ENCODE peak calls at places on chromosomes 4 and X, in six cellular contexts. R, D, M, Z, F and S are unnamed samples.

GRCh38 chr4:121408-122084 is 2.8 kb upstream of the ZNF718 start:
- DNase-seq in R (no peak), D (no peak), M (no peak), Z (no peak), F (no peak), S (no peak)

GRCh38 chrX:47198026-47198686 is 4.5 kb downstream of the UBA1 start:
- DNase-seq in R (no peak), D (no peak), M (no peak), Z (no peak), F (no peak), S (no peak)

GRCh38 chrX:42531431-42531830 is 246.5 kb downstream of the PPP1R2C start:
- DNase-seq in R (no peak), D (no peak), M (no peak), Z (no peak), F (no peak), S (no peak)

GRCh38 chr4:152935661-152936445 is at the start of gene FHDC1:
- DNase-seq in R (no peak), D (no peak), M (peak; percentile 35), Z (no peak), F (peak; percentile 82), S (no peak)

GRCh38 chr4:82293304-82293703 is 80.5 kb downstream of the HNRNPD start:
- DNase-seq in R (no peak), D (no peak), M (no peak), Z (no peak), F (peak; percentile 33), S (no peak)

GRCh38 chrX:24494544-24495113 is 29.5 kb downstream of the PDK3 start:
- DNase-seq in R (no peak), D (no peak), M (peak; percentile 74), Z (no peak), F (peak; percentile 81), S (no peak)

GRCh38 chr4:61294001-61294400 is 93.9 kb downstream of the ADGRL3 start:
- DNase-seq in R (no peak), D (no peak), M (no peak), Z (no peak), F (no peak), S (no peak)

GRCh38 chrX:51866156-51866555 is 27.3 kb upstream of the MAGED1 start:
- DNase-seq in R (no peak), D (no peak), M (no peak), Z (no peak), F (no peak), S (no peak)

GRCh38 chr4:34371676-34372075 is 1872.6 kb downstream of the ARAP2 start:
- DNase-seq in R (no peak), D (no peak), M (no peak), Z (no peak), F (no peak), S (no peak)

GRCh38 chr4:53618321-53618720 is 27.0 kb upstream of the LNX1 start:
- DNase-seq in R (no peak), D (no peak), M (no peak), Z (no peak), F (no peak), S (no peak)

GRCh38 chr4:155624478-155624877 is 42.2 kb upstream of the GUCY1A1 start:
- DNase-seq in R (no peak), D (no peak), M (no peak), Z (no peak), F (no peak), S (no peak)

GRCh38 chrX:68186552-68187262 is 246.6 kb downstream of the OPHN1 start:
- DNase-seq in R (no peak), D (no peak), M (peak; percentile 72), Z (no peak), F (peak; percentile 54), S (no peak)

GRCh38 chrX:130523460-130524394 is 121.9 kb downstream of the RBMX2 start:
- DNase-seq in R (no peak), D (peak; percentile 29), M (no peak), Z (peak; percentile 64), F (no peak), S (no peak)

GRCh38 chr4:147625733-147626132 is 8.5 kb downstream of the TMEM184C start:
- DNase-seq in R (no peak), D (no peak), M (no peak), Z (no peak), F (no peak), S (peak; percentile 60)

GRCh38 chr4:22315643-22316042 is 200.2 kb downstream of the ADGRA3 start:
- DNase-seq in R (no peak), D (no peak), M (no peak), Z (no peak), F (peak; percentile 1), S (no peak)

GRCh38 chrX:71938371-71938770 is 27.7 kb downstream of the NHSL2 start:
- DNase-seq in R (no peak), D (no peak), M (no peak), Z (no peak), F (no peak), S (no peak)

GRCh38 chr4:44446801-44447562 is 1.6 kb downstream of the KCTD8 start:
- DNase-seq in R (peak; percentile 24), D (no peak), M (no peak), Z (no peak), F (no peak), S (no peak)

GRCh38 chrX:121103381-121103780 is 56.0 kb downstream of the GLUD2 start:
- DNase-seq in R (no peak), D (no peak), M (no peak), Z (no peak), F (no peak), S (no peak)

GRCh38 chr4:66606908-66607307 is 936.6 kb upstream of the EPHA5 start:
- DNase-seq in R (no peak), D (no peak), M (no peak), Z (no peak), F (no peak), S (no peak)

GRCh38 chrX:41665676-41666075 is 23.1 kb upstream of the GPR34 start:
- DNase-seq in R (no peak), D (no peak), M (no peak), Z (no peak), F (no peak), S (no peak)

GRCh38 chrX:148599404-148599803 is 99.0 kb downstream of the AFF2 start:
- DNase-seq in R (no peak), D (no peak), M (no peak), Z (no peak), F (no peak), S (no peak)

GRCh38 chrX:30141966-30142365 is 73.4 kb upstream of the MAGEB2 start:
- DNase-seq in R (no peak), D (no peak), M (peak; percentile 62), Z (no peak), F (peak; percentile 24), S (no peak)

GRCh38 chr4:91454111-91454510 is 849.7 kb upstream of the GRID2 start:
- DNase-seq in R (no peak), D (no peak), M (no peak), Z (no peak), F (no peak), S (no peak)

GRCh38 chr4:5885733-5886132 is 7.2 kb downstream of the CRMP1 start:
- DNase-seq in R (no peak), D (no peak), M (no peak), Z (no peak), F (no peak), S (no peak)

GRCh38 chr4:5881340-5881739 is 11.5 kb downstream of the CRMP1 start:
- DNase-seq in R (no peak), D (no peak), M (no peak), Z (no peak), F (no peak), S (no peak)

GRCh38 chr4:5884804-5885203 is 8.1 kb downstream of the CRMP1 start:
- DNase-seq in R (no peak), D (no peak), M (no peak), Z (no peak), F (no peak), S (no peak)

GRCh38 chr4:5883916-5884315 is 9.0 kb downstream of the CRMP1 start:
- DNase-seq in R (no peak), D (no peak), M (no peak), Z (no peak), F (no peak), S (no peak)

DNA sequence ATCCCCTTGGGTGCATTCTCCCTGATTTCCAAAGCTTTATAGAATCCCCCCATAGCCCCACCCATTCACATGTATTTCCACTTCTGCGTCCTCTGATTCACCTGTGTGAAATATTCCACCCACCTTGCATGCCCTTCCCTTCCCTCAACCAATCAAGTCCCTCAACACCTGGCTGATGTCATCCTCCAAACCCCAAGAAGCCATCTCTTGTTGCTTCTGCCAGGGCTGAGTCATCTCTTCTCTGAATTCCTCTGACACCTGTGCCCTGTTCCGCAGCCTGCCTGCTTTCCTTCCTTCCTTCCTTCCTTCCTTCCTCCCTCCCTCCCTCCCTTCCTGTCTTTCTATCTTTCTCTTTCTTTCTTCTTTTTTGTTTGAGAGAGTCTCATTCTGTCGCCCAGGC is 9.9 kb downstream of the CRMP1 start:
- DNase-seq in R (no peak), D (no peak), M (no peak), Z (no peak), F (no peak), S (no peak)
- H3K9me3 ChIP-seq in R (no peaks in the 10 kb centered on the region), D (no peaks in the 10 kb centered on the region), M (no peaks in the 10 kb centered on the region), Z (no peaks in the 10 kb centered on the region), F (no peaks in the 10 kb centered on the region), S (no peaks in the 10 kb centered on the region)

GRCh38 chr4:71864380-71864779 is 80.5 kb upstream of the GC start:
- DNase-seq in R (no peak), D (no peak), M (no peak), Z (no peak), F (no peak), S (no peak)
- H3K9me3 ChIP-seq in R (no peaks in the 10 kb centered on the region), D (peaks cover 49% of the 10 kb centered on the region), M (no peaks in the 10 kb centered on the region), Z (peaks cover 5% of the 10 kb centered on the region), F (peaks cover 2% of the 10 kb centered on the region), S (peaks cover 13% of the 10 kb centered on the region)

DNA sequence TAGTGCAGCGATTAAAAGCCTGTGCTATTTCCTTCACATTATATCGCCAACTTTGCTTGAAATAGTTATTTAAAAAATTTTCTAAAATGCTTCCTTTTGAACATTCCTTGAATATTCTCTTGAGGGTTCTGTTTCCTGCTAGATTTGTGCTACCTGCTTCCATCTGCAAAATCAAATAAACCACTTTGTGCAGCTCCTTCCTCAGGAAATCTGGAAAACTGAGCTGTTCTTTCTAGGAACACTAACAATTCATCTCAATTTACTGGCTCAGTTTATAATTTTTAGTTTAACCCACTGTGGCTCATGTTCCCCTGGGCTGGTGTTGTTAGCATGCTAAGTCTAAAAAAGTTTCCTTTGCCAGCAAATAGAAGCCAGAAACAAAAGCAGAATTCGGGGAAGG is 88.1 kb upstream of the LCORL start:
- DNase-seq in R (no peak), D (no peak), M (no peak), Z (no peak), F (no peak), S (no peak)
- H3K9me3 ChIP-seq in R (no peaks in the 10 kb centered on the region), D (no peaks in the 10 kb centered on the region), M (no peaks in the 10 kb centered on the region), Z (no peaks in the 10 kb centered on the region), F (no peaks in the 10 kb centered on the region), S (no peaks in the 10 kb centered on the region)

DNA sequence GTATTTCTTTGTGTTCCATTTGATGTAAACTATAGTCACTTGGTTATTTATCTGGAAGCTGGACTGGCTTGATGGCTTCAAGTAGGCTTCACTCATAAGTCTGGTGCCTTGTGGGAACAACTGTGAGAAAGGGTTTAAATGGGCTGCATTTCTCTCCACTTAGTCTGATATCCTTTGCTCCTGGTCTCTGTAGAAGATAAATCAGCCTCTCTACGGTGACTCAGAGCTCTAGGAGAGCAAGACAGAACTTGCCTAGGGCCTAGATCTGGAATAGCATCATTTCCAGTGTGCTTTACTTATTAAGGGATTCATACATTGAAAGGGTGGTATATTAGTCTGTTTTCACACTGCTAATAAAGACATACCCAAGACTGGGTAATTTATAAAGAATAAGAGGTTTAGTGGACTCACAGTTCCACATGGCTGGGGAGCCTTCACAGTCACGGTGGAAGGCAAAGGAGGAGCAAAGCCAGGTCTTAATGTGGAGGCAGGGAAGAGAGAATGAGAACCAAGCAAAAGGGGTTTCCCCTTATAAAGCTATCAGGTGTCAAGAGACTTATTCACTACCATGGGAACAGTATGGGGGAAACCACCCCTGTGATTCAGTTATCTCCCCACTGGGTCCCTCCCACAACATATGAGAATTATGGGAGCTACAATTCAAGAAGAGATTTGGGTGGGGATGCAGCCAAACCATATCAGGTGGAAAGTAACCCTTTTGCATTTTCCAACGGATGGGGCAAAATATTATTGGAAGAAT is 1746.4 kb upstream of the PCDH7 start:
- DNase-seq in R (no peak), D (no peak), M (no peak), Z (no peak), F (peak; percentile 85), S (no peak)
- H3K9me3 ChIP-seq in R (no peaks in the 10 kb centered on the region), D (no peaks in the 10 kb centered on the region), M (no peaks in the 10 kb centered on the region), Z (no peaks in the 10 kb centered on the region), F (no peaks in the 10 kb centered on the region), S (no peaks in the 10 kb centered on the region)